ENCODE peak calls at places on chromosomes 2 and 18, in ten cellular contexts. C, N, V, W, D, R, Q, B, F and X are unnamed samples.

GRCh38 chr2:169363570-169364150 is 1.3 kb upstream of the LRP2 start:
- DNase-seq in C (peak), N (peak), V (no peak), W (peak), D (peak), R (no peak), Q (no peak), B (peak), F (peak), X (peak)

GRCh38 chr2:53593891-53594585 is 173.6 kb upstream of the CHAC2 start:
- DNase-seq in C (no peak), N (no peak), V (peak), W (no peak), D (no peak), R (no peak), Q (no peak), B (no peak), F (no peak), X (no peak)

GRCh38 chr2:64204006-64204632 is 59.9 kb upstream of the PELI1 start:
- DNase-seq in C (peak), N (peak), V (no peak), W (peak), D (peak), R (peak), Q (no peak), B (peak), F (peak), X (no peak)

GRCh38 chr2:38246105-38246504 is 131.0 kb downstream of the ATL2 start:
- DNase-seq in C (no peak), N (no peak), V (no peak), W (no peak), D (no peak), R (no peak), Q (no peak), B (no peak), F (no peak), X (no peak)

GRCh38 chr2:109289011-109289410 is 160.0 kb downstream of the SH3RF3 start:
- DNase-seq in C (no peak), N (no peak), V (no peak), W (no peak), D (no peak), R (no peak), Q (no peak), B (no peak), F (no peak), X (no peak)

GRCh38 chr2:104406273-104406726 is 447.6 kb upstream of the POU3F3 start:
- DNase-seq in C (no peak), N (no peak), V (no peak), W (no peak), D (no peak), R (no peak), Q (no peak), B (no peak), F (no peak), X (no peak)

GRCh38 chr2:124209441-124209840 is 184.4 kb downstream of the CNTNAP5 start:
- DNase-seq in C (no peak), N (no peak), V (no peak), W (no peak), D (no peak), R (no peak), Q (no peak), B (no peak), F (no peak), X (no peak)

GRCh38 chr2:197189770-197190434 is 120.7 kb downstream of the ANKRD44 start:
- DNase-seq in C (no peak), N (no peak), V (no peak), W (no peak), D (no peak), R (no peak), Q (no peak), B (no peak), F (no peak), X (no peak)

GRCh38 chr18:59220784-59221765 is 1.1 kb downstream of the GRP start:
- DNase-seq in C (no peak), N (no peak), V (no peak), W (no peak), D (no peak), R (no peak), Q (no peak), B (peak), F (peak), X (no peak)

GRCh38 chr2:75261923-75262322 is 62.6 kb upstream of the TACR1 start:
- DNase-seq in C (no peak), N (no peak), V (no peak), W (no peak), D (no peak), R (no peak), Q (no peak), B (no peak), F (no peak), X (no peak)

GRCh38 chr2:152638590-152638989 is 78.7 kb downstream of the PRPF40A start:
- DNase-seq in C (no peak), N (no peak), V (no peak), W (no peak), D (no peak), R (no peak), Q (no peak), B (no peak), F (no peak), X (no peak)

GRCh38 chr2:84494070-84494469 is 22.2 kb upstream of the DNAH6 start:
- DNase-seq in C (no peak), N (no peak), V (no peak), W (no peak), D (no peak), R (no peak), Q (no peak), B (no peak), F (no peak), X (no peak)

GRCh38 chr2:27143285-27143684 is 4.1 kb upstream of the PRR30 start:
- DNase-seq in C (no peak), N (no peak), V (no peak), W (no peak), D (no peak), R (no peak), Q (no peak), B (no peak), F (no peak), X (no peak)

GRCh38 chr2:15643209-15643500 is 51.5 kb downstream of the DDX1 start:
- DNase-seq in C (no peak), N (no peak), V (no peak), W (no peak), D (no peak), R (no peak), Q (no peak), B (no peak), F (no peak), X (no peak)

GRCh38 chr18:3493501-3494244 is 43.7 kb downstream of the TGIF1 start:
- DNase-seq in C (no peak), N (no peak), V (peak), W (peak), D (no peak), R (no peak), Q (no peak), B (no peak), F (no peak), X (no peak)

GRCh38 chr2:176084629-176085119 is 912 bp upstream of the EVX2 start:
- DNase-seq in C (no peak), N (no peak), V (no peak), W (no peak), D (no peak), R (no peak), Q (no peak), B (no peak), F (no peak), X (no peak)

GRCh38 chr2:159124931-159125467 is 156.6 kb downstream of the TANC1 start:
- DNase-seq in C (no peak), N (peak), V (no peak), W (no peak), D (no peak), R (no peak), Q (no peak), B (no peak), F (no peak), X (no peak)

GRCh38 chr18:79378416-79379250 is 17.1 kb upstream of the NFATC1 start:
- DNase-seq in C (peak), N (peak), V (no peak), W (peak), D (peak), R (peak), Q (peak), B (peak), F (peak), X (peak)

GRCh38 chr2:77604953-77605947 is 83.1 kb upstream of the LRRTM4 start:
- DNase-seq in C (no peak), N (no peak), V (no peak), W (no peak), D (no peak), R (no peak), Q (no peak), B (no peak), F (no peak), X (no peak)

GRCh38 chr2:120029672-120030640 is 17.1 kb downstream of the EPB41L5 start:
- DNase-seq in C (no peak), N (no peak), V (no peak), W (no peak), D (no peak), R (no peak), Q (no peak), B (no peak), F (no peak), X (no peak)

GRCh38 chr2:40343904-40344303 is 108.0 kb downstream of the SLC8A1 start:
- DNase-seq in C (no peak), N (no peak), V (no peak), W (no peak), D (no peak), R (no peak), Q (no peak), B (no peak), F (no peak), X (no peak)

GRCh38 chr2:73964223-73964622 is 20.5 kb upstream of the TET3 start:
- DNase-seq in C (no peak), N (no peak), V (no peak), W (no peak), D (no peak), R (no peak), Q (no peak), B (no peak), F (no peak), X (no peak)

GRCh38 chr2:56014075-56014730 is 90.6 kb upstream of the EFEMP1 start:
- DNase-seq in C (no peak), N (no peak), V (no peak), W (no peak), D (no peak), R (no peak), Q (no peak), B (no peak), F (no peak), X (no peak)

GRCh38 chr18:45169610-45170009 is 445.7 kb upstream of the SLC14A2 start:
- DNase-seq in C (no peak), N (no peak), V (no peak), W (no peak), D (no peak), R (no peak), Q (no peak), B (no peak), F (no peak), X (no peak)

GRCh38 chr18:36179562-36180334 is 7.5 kb upstream of the MOCOS start:
- DNase-seq in C (no peak), N (peak), V (no peak), W (peak), D (no peak), R (no peak), Q (no peak), B (no peak), F (no peak), X (no peak)

GRCh38 chr2:128941676-128942075 is 623.0 kb upstream of the HS6ST1 start:
- DNase-seq in C (no peak), N (no peak), V (no peak), W (no peak), D (no peak), R (no peak), Q (no peak), B (no peak), F (no peak), X (no peak)

GRCh38 chr2:240963376-240964220 is 34.8 kb upstream of the SNED1 start:
- DNase-seq in C (no peak), N (no peak), V (no peak), W (no peak), D (no peak), R (no peak), Q (no peak), B (no peak), F (no peak), X (no peak)

GRCh38 chr2:134795765-134796164 is 42.7 kb upstream of the ACMSD start:
- DNase-seq in C (no peak), N (no peak), V (no peak), W (no peak), D (no peak), R (no peak), Q (no peak), B (no peak), F (no peak), X (no peak)

GRCh38 chr2:106523980-106524665 is 37.0 kb downstream of the CD8B2 start:
- DNase-seq in C (no peak), N (no peak), V (no peak), W (peak), D (no peak), R (no peak), Q (no peak), B (no peak), F (no peak), X (no peak)

GRCh38 chr2:214604861-214605260 is 194.0 kb downstream of the VWC2L start:
- DNase-seq in C (no peak), N (no peak), V (no peak), W (no peak), D (no peak), R (no peak), Q (no peak), B (no peak), F (no peak), X (no peak)

GRCh38 chr2:9857814-9858729 is 14.8 kb downstream of the TAF1B start:
- DNase-seq in C (no peak), N (no peak), V (no peak), W (no peak), D (no peak), R (no peak), Q (no peak), B (no peak), F (peak), X (no peak)

GRCh38 chr2:179580378-179581146 is 280.9 kb downstream of the ZNF385B start:
- DNase-seq in C (no peak), N (no peak), V (no peak), W (no peak), D (no peak), R (no peak), Q (no peak), B (no peak), F (no peak), X (no peak)

GRCh38 chr2:63424329-63425078 is 163.8 kb downstream of the WDPCP start:
- DNase-seq in C (peak), N (no peak), V (peak), W (peak), D (no peak), R (no peak), Q (no peak), B (no peak), F (peak), X (peak)

GRCh38 chr2:85924522-85924921 is 35.7 kb upstream of the ST3GAL5 start:
- DNase-seq in C (peak), N (peak), V (no peak), W (no peak), D (no peak), R (no peak), Q (no peak), B (no peak), F (no peak), X (no peak)

GRCh38 chr2:127932199-127932877 is 46.6 kb upstream of the AMMECR1L start:
- DNase-seq in C (no peak), N (no peak), V (peak), W (no peak), D (no peak), R (no peak), Q (no peak), B (no peak), F (no peak), X (no peak)

GRCh38 chr2:203126971-203127370 is 111.8 kb upstream of the CYP20A1 start:
- DNase-seq in C (no peak), N (no peak), V (no peak), W (no peak), D (no peak), R (no peak), Q (no peak), B (no peak), F (no peak), X (no peak)

GRCh38 chr18:74819433-74820059 is 221.9 kb downstream of the ZNF407 start:
- DNase-seq in C (peak), N (no peak), V (no peak), W (peak), D (no peak), R (no peak), Q (no peak), B (peak), F (peak), X (no peak)